ENCODE peak calls at places on chromosomes 16 and 17, in six cellular contexts. One of them, this sample, is unnamed.

GRCh38 chr16:50644245-50644644 is 36.9 kb downstream of the SNX20 start:
- DNase-seq in adrenal gland: no peak
- DNase-seq in PC-9: no peak
- DNase-seq in right atrium auricular region: no peak
- DNase-seq in choroid plexus epithelial cell: no peak
- DNase-seq in heart right ventricle: no peak
- DNase-seq in this sample: no peak

GRCh38 chr16:73183678-73184092 is 135.8 kb upstream of the ZFHX3 start:
- DNase-seq in adrenal gland: no peak
- DNase-seq in PC-9: no peak
- DNase-seq in right atrium auricular region: no peak
- DNase-seq in choroid plexus epithelial cell: peak
- DNase-seq in heart right ventricle: no peak
- DNase-seq in this sample: no peak

GRCh38 chr16:17397499-17397891 is 73.3 kb downstream of the XYLT1 start:
- DNase-seq in adrenal gland: peak
- DNase-seq in PC-9: no peak
- DNase-seq in right atrium auricular region: no peak
- DNase-seq in choroid plexus epithelial cell: peak
- DNase-seq in heart right ventricle: peak
- DNase-seq in this sample: peak

GRCh38 chr16:31696968-31697743 is 169.5 kb downstream of the AHSP start:
- DNase-seq in adrenal gland: no peak
- DNase-seq in PC-9: no peak
- DNase-seq in right atrium auricular region: no peak
- DNase-seq in choroid plexus epithelial cell: peak
- DNase-seq in heart right ventricle: no peak
- DNase-seq in this sample: peak

GRCh38 chr17:27269978-27270377 is 23.9 kb upstream of the WSB1 start:
- DNase-seq in adrenal gland: no peak
- DNase-seq in PC-9: no peak
- DNase-seq in right atrium auricular region: no peak
- DNase-seq in choroid plexus epithelial cell: no peak
- DNase-seq in heart right ventricle: no peak
- DNase-seq in this sample: no peak

GRCh38 chr17:78000351-78000750 is 41.8 kb downstream of the TNRC6C start:
- DNase-seq in adrenal gland: no peak
- DNase-seq in PC-9: no peak
- DNase-seq in right atrium auricular region: no peak
- DNase-seq in choroid plexus epithelial cell: peak
- DNase-seq in heart right ventricle: no peak
- DNase-seq in this sample: peak

GRCh38 chr17:44360826-44361225 is 2.8 kb downstream of the FAM171A2 start:
- DNase-seq in adrenal gland: peak
- DNase-seq in PC-9: no peak
- DNase-seq in right atrium auricular region: no peak
- DNase-seq in choroid plexus epithelial cell: peak
- DNase-seq in heart right ventricle: no peak
- DNase-seq in this sample: peak

GRCh38 chr17:33369149-33369548 is 76.1 kb upstream of the ASIC2 start:
- DNase-seq in adrenal gland: peak
- DNase-seq in PC-9: no peak
- DNase-seq in right atrium auricular region: no peak
- DNase-seq in choroid plexus epithelial cell: no peak
- DNase-seq in heart right ventricle: no peak
- DNase-seq in this sample: no peak

GRCh38 chr16:19588661-19589060 is 33.2 kb downstream of the VPS35L start:
- DNase-seq in adrenal gland: no peak
- DNase-seq in PC-9: no peak
- DNase-seq in right atrium auricular region: no peak
- DNase-seq in choroid plexus epithelial cell: peak
- DNase-seq in heart right ventricle: no peak
- DNase-seq in this sample: no peak

GRCh38 chr17:76410328-76410965 is 26.0 kb downstream of the SPHK1 start:
- DNase-seq in adrenal gland: no peak
- DNase-seq in PC-9: no peak
- DNase-seq in right atrium auricular region: no peak
- DNase-seq in choroid plexus epithelial cell: no peak
- DNase-seq in heart right ventricle: no peak
- DNase-seq in this sample: no peak

GRCh38 chr16:88383401-88384221 is 852 bp downstream of the ZNF469 start:
- DNase-seq in adrenal gland: peak
- DNase-seq in PC-9: no peak
- DNase-seq in right atrium auricular region: no peak
- DNase-seq in choroid plexus epithelial cell: peak
- DNase-seq in heart right ventricle: no peak
- DNase-seq in this sample: peak

GRCh38 chr17:35804658-35805192 is 4.6 kb upstream of the TAF15 start:
- DNase-seq in adrenal gland: peak
- DNase-seq in PC-9: peak
- DNase-seq in right atrium auricular region: no peak
- DNase-seq in choroid plexus epithelial cell: peak
- DNase-seq in heart right ventricle: peak
- DNase-seq in this sample: peak

GRCh38 chr17:77473615-77474226 is 333.0 kb downstream of the SEC14L1 start:
- DNase-seq in adrenal gland: no peak
- DNase-seq in PC-9: no peak
- DNase-seq in right atrium auricular region: no peak
- DNase-seq in choroid plexus epithelial cell: no peak
- DNase-seq in heart right ventricle: no peak
- DNase-seq in this sample: no peak

GRCh38 chr17:81057079-81057730 is 22.3 kb downstream of the BAIAP2 start:
- DNase-seq in adrenal gland: no peak
- DNase-seq in PC-9: peak
- DNase-seq in right atrium auricular region: no peak
- DNase-seq in choroid plexus epithelial cell: peak
- DNase-seq in heart right ventricle: no peak
- DNase-seq in this sample: peak

GRCh38 chr17:64662774-64663367 is 764 bp upstream of the SMURF2 start:
- DNase-seq in adrenal gland: no peak
- DNase-seq in PC-9: peak
- DNase-seq in right atrium auricular region: no peak
- DNase-seq in choroid plexus epithelial cell: no peak
- DNase-seq in heart right ventricle: no peak
- DNase-seq in this sample: no peak
- H3K4me3 ChIP-seq in adrenal gland: peak
- H3K4me3 ChIP-seq in PC-9: peak
- H3K4me3 ChIP-seq in right atrium auricular region: peak
- H3K4me3 ChIP-seq in choroid plexus epithelial cell: peak
- H3K4me3 ChIP-seq in heart right ventricle: peak
- H3K4me3 ChIP-seq in this sample: peak

DNA sequence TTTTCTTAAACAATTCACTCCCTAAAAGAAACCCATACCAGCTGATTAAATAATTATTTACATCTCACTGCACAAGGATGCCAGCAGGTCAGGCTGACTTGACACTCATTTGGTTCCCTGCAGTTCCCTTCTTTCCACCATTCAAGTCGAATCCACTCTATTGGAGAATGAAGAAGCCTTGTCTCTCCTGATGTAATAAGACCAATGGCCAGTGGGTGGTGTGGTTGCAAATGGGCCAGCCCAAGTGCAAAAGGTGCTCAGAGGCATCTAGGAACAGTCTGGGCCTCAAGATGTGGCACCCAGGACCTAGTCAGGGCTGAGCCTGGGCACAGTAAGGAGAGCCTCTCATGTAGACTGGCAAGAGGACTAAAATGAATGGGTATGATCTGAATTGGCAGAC is 9.3 kb downstream of the C16orf78 start:
- DNase-seq in adrenal gland: no peak
- DNase-seq in PC-9: no peak
- DNase-seq in right atrium auricular region: no peak
- DNase-seq in choroid plexus epithelial cell: no peak
- DNase-seq in heart right ventricle: no peak
- DNase-seq in this sample: no peak
- TF ChIP-seq CTCF in adrenal gland: no peak
- TF ChIP-seq CTCF in PC-9: no peak
- TF ChIP-seq CTCF in right atrium auricular region: no peak
- TF ChIP-seq CTCF in choroid plexus epithelial cell: peak
- TF ChIP-seq CTCF in heart right ventricle: no peak
- TF ChIP-seq CTCF in this sample: peak

GRCh38 chr17:9465216-9465921 is 110.3 kb downstream of the STX8 start:
- DNase-seq in adrenal gland: no peak
- DNase-seq in PC-9: no peak
- DNase-seq in right atrium auricular region: no peak
- DNase-seq in choroid plexus epithelial cell: peak
- DNase-seq in heart right ventricle: no peak
- DNase-seq in this sample: peak
- H3K4me3 ChIP-seq in adrenal gland: no peak
- H3K4me3 ChIP-seq in PC-9: no peak
- H3K4me3 ChIP-seq in right atrium auricular region: no peak
- H3K4me3 ChIP-seq in choroid plexus epithelial cell: no peak
- H3K4me3 ChIP-seq in heart right ventricle: no peak
- H3K4me3 ChIP-seq in this sample: no peak

GRCh38 chr16:81140930-81141780 is 45.0 kb upstream of the GCSH start:
- DNase-seq in adrenal gland: no peak
- DNase-seq in PC-9: no peak
- DNase-seq in right atrium auricular region: no peak
- DNase-seq in choroid plexus epithelial cell: peak
- DNase-seq in heart right ventricle: no peak
- DNase-seq in this sample: no peak

GRCh38 chr16:81137754-81138153 is 41.6 kb upstream of the GCSH start:
- DNase-seq in adrenal gland: no peak
- DNase-seq in PC-9: no peak
- DNase-seq in right atrium auricular region: no peak
- DNase-seq in choroid plexus epithelial cell: no peak
- DNase-seq in heart right ventricle: no peak
- DNase-seq in this sample: no peak

GRCh38 chr16:81137012-81137335 is 40.8 kb upstream of the GCSH start:
- DNase-seq in adrenal gland: no peak
- DNase-seq in PC-9: no peak
- DNase-seq in right atrium auricular region: no peak
- DNase-seq in choroid plexus epithelial cell: peak
- DNase-seq in heart right ventricle: no peak
- DNase-seq in this sample: peak

DNA sequence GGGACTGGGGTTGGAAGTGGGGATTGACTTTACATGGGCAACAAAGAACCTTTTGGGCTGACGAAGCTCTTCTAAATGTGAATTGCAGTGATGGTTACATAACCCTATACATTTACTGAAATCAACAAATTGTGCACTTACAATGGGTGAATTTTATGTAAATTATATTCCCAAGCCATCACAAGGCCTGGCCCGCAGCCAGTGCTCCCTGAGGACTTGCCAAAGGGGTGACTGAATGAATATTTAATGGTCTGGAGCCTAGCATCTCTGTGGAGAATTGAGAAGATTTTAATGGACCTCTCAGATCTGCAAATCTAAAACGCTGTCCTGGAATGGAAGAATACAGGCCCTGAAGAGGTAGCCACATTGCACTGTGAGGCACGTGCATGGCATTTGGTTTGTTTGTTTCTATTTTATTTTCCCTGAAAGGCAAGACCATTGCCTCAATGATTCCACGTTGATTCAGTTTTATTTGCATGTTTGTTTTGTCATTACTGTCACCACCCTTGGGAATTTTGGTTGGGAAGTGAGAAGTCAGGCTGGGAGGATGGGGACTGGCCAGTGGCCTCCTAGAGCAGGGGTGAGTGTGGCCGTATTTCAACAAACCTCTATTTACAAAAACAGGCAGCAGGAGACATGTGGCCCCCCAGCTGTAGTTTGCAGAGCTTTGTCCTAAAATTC is 40.3 kb upstream of the GCSH start:
- DNase-seq in adrenal gland: no peak
- DNase-seq in PC-9: no peak
- DNase-seq in right atrium auricular region: no peak
- DNase-seq in choroid plexus epithelial cell: no peak
- DNase-seq in heart right ventricle: no peak
- DNase-seq in this sample: no peak
- TF ChIP-seq CTCF in adrenal gland: no peak
- TF ChIP-seq CTCF in PC-9: no peak
- TF ChIP-seq CTCF in right atrium auricular region: no peak
- TF ChIP-seq CTCF in choroid plexus epithelial cell: no peak
- TF ChIP-seq CTCF in heart right ventricle: no peak
- TF ChIP-seq CTCF in this sample: no peak

GRCh38 chr16:57630402-57630787 is 2.0 kb downstream of the ADGRG1 start:
- DNase-seq in adrenal gland: no peak
- DNase-seq in PC-9: peak
- DNase-seq in right atrium auricular region: no peak
- DNase-seq in choroid plexus epithelial cell: no peak
- DNase-seq in heart right ventricle: no peak
- DNase-seq in this sample: no peak

GRCh38 chr16:57628008-57628781 is at the start of gene ADGRG1:
- DNase-seq in adrenal gland: peak
- DNase-seq in PC-9: peak
- DNase-seq in right atrium auricular region: peak
- DNase-seq in choroid plexus epithelial cell: peak
- DNase-seq in heart right ventricle: peak
- DNase-seq in this sample: peak

GRCh38 chr16:57627184-57627871 is 1.1 kb upstream of the ADGRG1 start:
- DNase-seq in adrenal gland: peak
- DNase-seq in PC-9: peak
- DNase-seq in right atrium auricular region: no peak
- DNase-seq in choroid plexus epithelial cell: peak
- DNase-seq in heart right ventricle: no peak
- DNase-seq in this sample: peak

GRCh38 chr16:57629516-57630401 is 1.3 kb downstream of the ADGRG1 start:
- DNase-seq in adrenal gland: no peak
- DNase-seq in PC-9: no peak
- DNase-seq in right atrium auricular region: no peak
- DNase-seq in choroid plexus epithelial cell: no peak
- DNase-seq in heart right ventricle: no peak
- DNase-seq in this sample: no peak

DNA sequence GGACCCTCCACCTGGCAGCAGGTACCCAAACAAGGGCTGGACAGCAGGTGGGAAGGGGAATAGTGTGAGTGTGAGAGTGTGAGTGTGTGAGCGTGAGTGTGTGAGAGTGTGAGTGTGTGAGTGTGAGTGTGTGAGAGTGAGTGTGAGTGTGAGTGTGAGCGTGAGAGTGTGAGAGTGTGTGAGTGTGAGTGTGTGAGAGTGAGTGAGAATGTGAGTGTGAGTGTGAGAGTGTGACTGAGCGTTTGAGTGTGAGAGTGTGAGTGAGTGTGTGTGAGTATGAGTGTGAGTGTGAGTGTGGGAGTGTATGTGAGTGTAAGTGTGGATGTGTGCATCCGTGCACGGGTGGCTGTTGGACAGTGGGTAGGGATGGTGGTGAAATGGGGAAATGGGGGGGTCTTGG is 352 bp downstream of the ADGRG1 start:
- DNase-seq in adrenal gland: no peak
- DNase-seq in PC-9: no peak
- DNase-seq in right atrium auricular region: no peak
- DNase-seq in choroid plexus epithelial cell: no peak
- DNase-seq in heart right ventricle: no peak
- DNase-seq in this sample: no peak
- H3K4me3 ChIP-seq in adrenal gland: peak
- H3K4me3 ChIP-seq in PC-9: peak
- H3K4me3 ChIP-seq in right atrium auricular region: peak
- H3K4me3 ChIP-seq in choroid plexus epithelial cell: peak
- H3K4me3 ChIP-seq in heart right ventricle: peak
- H3K4me3 ChIP-seq in this sample: peak